ENCODE peak calls at places on chromosomes 12 and 14, in six cellular contexts. L is WTC11, F is GM23338, W is K562, Q is GM12878, T is H1. D is an unnamed sample.

GRCh38 chr12:87280356-87280755 is 748.8 kb downstream of the C12orf50 start:
- DNase-seq in L (no peak), F (no peak), W (no peak), Q (peak), T (no peak), D (no peak)

GRCh38 chr12:57268264-57268663 is 17.3 kb upstream of the STAC3 start:
- DNase-seq in L (no peak), F (no peak), W (no peak), Q (no peak), T (no peak), D (no peak)

GRCh38 chr12:126337556-126337955 is 1272.3 kb downstream of the AACS start:
- DNase-seq in L (no peak), F (no peak), W (no peak), Q (no peak), T (no peak), D (no peak)

GRCh38 chr14:65302571-65303184 is 109.9 kb upstream of the FUT8 start:
- DNase-seq in L (no peak), F (no peak), W (no peak), Q (peak), T (no peak), D (no peak)

GRCh38 chr14:68619805-68620574 is 172.9 kb downstream of the ZFP36L1 start:
- DNase-seq in L (no peak), F (no peak), W (peak), Q (no peak), T (no peak), D (peak)

GRCh38 chr14:67892466-67893120 is 73.0 kb downstream of the RAD51B start:
- DNase-seq in L (no peak), F (no peak), W (no peak), Q (no peak), T (no peak), D (no peak)

GRCh38 chr12:94305293-94305957 is 154.2 kb downstream of the CEP83 start:
- DNase-seq in L (no peak), F (peak), W (no peak), Q (peak), T (no peak), D (peak)

GRCh38 chr14:39682563-39682962 is 250.3 kb upstream of the FBXO33 start:
- DNase-seq in L (no peak), F (no peak), W (no peak), Q (no peak), T (no peak), D (no peak)

GRCh38 chr14:31207746-31208545 is at the start of gene HECTD1:
- DNase-seq in L (peak), F (peak), W (peak), Q (peak), T (peak), D (peak)

GRCh38 chr14:103028161-103028767 is 29.1 kb downstream of the CDC42BPB start:
- DNase-seq in L (no peak), F (no peak), W (no peak), Q (no peak), T (no peak), D (no peak)

GRCh38 chr12:89263153-89263552 is 89.1 kb downstream of the DUSP6 start:
- DNase-seq in L (no peak), F (no peak), W (no peak), Q (no peak), T (no peak), D (no peak)

DNA sequence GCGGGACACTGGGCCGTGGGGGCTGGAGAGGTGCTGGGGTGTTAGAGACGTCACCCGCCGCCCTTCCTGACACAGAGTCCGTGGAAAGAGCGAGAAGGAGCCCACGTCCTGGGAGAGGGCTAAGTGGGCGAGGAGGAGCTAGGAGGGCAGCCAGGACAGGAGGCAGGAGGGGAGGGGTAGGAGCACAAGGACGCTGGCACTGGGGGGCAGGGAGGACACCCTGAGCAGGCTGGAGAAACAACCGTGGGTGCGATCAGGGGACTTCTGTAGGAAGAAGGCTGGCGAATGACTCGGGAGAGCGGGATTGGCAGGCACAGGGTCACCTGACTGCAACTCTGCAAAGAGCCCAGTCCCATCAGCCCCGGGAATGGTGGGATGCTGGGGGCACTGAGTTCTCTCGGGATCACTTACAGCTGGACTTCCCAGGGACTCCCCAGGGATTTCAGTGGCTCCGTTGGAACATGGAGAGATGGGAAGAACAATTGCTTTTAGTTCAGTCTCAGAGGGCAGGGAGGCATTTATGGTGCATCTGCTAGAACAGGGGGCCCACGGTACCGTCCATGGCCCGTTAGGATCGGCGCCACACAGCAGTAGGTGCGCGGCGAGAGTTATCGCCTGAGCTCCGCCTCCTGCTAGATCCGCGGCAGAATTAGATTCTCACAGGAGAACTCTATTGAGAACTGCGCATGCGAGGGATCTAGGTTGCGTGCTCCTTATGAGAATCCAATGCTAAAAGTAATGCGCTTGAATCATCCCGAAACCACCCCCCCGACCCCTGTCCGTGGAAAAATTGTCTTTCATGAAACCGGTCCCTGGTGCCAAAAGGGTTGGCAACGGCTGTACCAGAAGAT is 24.3 kb downstream of the UBR7 start:
- DNase-seq in L (no peak), F (no peak), W (no peak), Q (no peak), T (no peak), D (no peak)
- TF ChIP-seq CREB1 in L (no peak), F (no peak), W (no peak), Q (no peak), T (no peak), D (no peak)

GRCh38 chr14:51783765-51784164 is 76.6 kb upstream of the GNG2 start:
- DNase-seq in L (no peak), F (no peak), W (no peak), Q (no peak), T (no peak), D (no peak)
- TF ChIP-seq CREB1 in L (no peak), F (no peak), W (no peak), Q (no peak), T (no peak), D (no peak)

GRCh38 chr12:1205512-1206060 is 214.6 kb downstream of the ERC1 start:
- DNase-seq in L (no peak), F (no peak), W (no peak), Q (no peak), T (no peak), D (no peak)

GRCh38 chr12:1207276-1207675 is 216.3 kb downstream of the ERC1 start:
- DNase-seq in L (no peak), F (no peak), W (no peak), Q (no peak), T (no peak), D (no peak)

GRCh38 chr12:1206118-1206734 is 215.2 kb downstream of the ERC1 start:
- DNase-seq in L (no peak), F (no peak), W (no peak), Q (no peak), T (no peak), D (no peak)

GRCh38 chr12:1203735-1204019 is 212.7 kb downstream of the ERC1 start:
- DNase-seq in L (no peak), F (no peak), W (no peak), Q (no peak), T (no peak), D (no peak)

GRCh38 chr12:1204581-1205121 is 213.6 kb downstream of the ERC1 start:
- DNase-seq in L (no peak), F (no peak), W (no peak), Q (peak), T (no peak), D (no peak)
- TF ChIP-seq CREB1 in L (no peak), F (no peak), W (no peak), Q (no peak), T (no peak), D (no peak)

GRCh38 chr14:64289571-64289970 is 4.6 kb downstream of the ESR2 start:
- DNase-seq in L (no peak), F (no peak), W (no peak), Q (no peak), T (no peak), D (no peak)

GRCh38 chr14:64294672-64295413 is 672 bp upstream of the ESR2 start:
- DNase-seq in L (peak), F (peak), W (peak), Q (peak), T (peak), D (peak)

GRCh38 chr14:64292197-64292596 is 2.0 kb downstream of the ESR2 start:
- DNase-seq in L (no peak), F (no peak), W (no peak), Q (no peak), T (no peak), D (no peak)

GRCh38 chr14:64296561-64296960 is 2.4 kb upstream of the ESR2 start:
- DNase-seq in L (no peak), F (no peak), W (no peak), Q (no peak), T (no peak), D (no peak)

DNA sequence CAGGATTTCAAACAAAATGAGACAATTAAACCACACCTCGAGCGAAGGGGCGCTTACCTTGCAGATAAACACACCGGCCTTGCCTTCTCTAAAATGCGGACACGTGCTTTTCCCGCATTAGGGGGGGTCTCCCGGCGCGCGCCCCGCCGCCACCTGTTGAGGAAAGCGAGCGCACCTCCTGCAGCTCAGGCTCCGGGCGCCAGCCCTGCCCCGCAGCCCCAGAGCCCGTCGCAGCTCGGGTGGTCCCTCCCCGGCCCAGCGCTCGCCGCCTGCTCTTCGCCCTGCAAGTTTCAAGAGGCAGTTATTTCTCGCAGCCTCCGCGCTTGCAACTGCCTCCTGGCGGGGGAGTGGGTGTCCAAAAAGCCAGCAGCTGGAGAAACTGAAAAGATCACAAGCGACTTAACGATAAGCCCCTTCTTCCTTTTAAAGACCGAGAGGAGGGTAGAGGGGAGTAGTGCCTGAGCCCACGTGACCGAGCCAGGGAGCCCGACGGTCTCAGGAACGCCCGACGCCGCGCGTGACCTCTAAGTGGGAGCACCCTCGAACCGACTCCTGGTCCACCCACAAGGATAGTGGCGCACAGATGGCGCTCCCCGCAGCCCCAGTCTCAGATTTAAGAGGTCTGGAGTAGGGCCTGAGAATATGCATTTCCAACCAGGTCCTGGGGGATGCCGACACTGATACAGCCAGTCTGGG is at the start of gene ESR2:
- DNase-seq in L (peak), F (peak), W (peak), Q (no peak), T (peak), D (no peak)
- TF ChIP-seq CREB1 in L (no peak), F (no peak), W (no peak), Q (no peak), T (no peak), D (no peak)

DNA sequence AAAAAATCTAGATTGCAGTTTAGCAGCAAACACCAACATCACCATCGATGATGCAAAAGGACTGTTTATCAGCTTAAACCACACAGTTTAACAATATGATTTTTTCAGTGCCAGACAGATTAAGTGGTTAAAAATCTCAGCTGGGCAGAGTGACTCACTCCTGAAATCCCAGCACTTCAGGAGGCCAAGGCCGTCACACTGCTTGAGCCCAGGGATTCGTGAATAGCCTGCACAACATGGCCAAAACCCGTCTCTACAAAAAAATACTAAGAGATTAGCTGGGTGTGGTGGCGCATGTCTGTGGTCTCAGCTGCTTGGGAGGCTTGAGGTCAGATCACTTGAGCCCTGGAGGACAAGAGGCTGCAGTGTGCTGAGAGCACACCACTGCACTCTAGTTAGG is 8.9 kb downstream of the RSRC2 start:
- DNase-seq in L (no peak), F (no peak), W (no peak), Q (no peak), T (no peak), D (no peak)
- TF ChIP-seq CREB1 in L (no peak), F (no peak), W (no peak), Q (no peak), T (no peak), D (no peak)

DNA sequence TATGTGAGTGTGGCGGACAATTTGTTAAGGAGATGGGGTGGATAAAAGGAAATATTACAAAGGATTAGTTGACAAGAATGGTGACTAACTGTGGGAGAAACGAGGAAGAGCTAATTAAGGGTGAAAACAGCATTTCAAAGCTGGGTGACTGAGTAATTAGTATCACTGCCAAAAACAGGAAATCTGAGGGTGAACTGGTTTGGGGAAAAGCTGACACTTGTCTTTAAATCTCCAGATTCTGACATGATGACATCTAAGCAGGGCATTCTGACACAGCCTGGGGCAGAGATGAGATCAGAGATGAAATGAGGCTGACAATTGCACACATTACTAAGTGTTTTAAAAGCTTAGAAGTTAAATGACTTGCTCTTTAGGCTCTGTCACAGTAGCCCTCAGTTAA is 42.5 kb upstream of the CCDC175 start:
- DNase-seq in L (no peak), F (no peak), W (no peak), Q (no peak), T (no peak), D (no peak)
- TF ChIP-seq CREB1 in L (no peak), F (no peak), W (no peak), Q (no peak), T (no peak), D (no peak)

DNA sequence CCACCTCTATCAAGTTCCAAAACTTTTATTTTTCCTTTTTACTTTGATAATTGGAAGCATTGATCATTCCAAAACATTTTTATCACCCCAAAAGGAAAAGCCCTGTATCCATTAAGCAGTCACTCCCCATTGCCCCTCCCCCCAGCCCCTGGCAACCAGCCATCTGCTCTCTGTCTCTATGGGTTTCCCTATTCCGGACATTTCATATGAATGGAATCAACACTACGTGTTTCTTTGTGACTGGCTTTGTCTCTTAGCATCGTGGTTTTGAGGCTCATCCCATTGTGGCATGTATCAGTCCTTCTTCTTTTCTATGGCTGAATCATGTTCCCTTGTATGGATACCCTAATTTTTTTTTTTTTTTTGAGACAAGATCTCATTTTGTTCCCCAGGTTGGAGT is 18.0 kb upstream of the PHETA1 start:
- DNase-seq in L (no peak), F (no peak), W (no peak), Q (no peak), T (no peak), D (no peak)
- TF ChIP-seq CREB1 in L (no peak), F (no peak), W (no peak), Q (no peak), T (no peak), D (no peak)

DNA sequence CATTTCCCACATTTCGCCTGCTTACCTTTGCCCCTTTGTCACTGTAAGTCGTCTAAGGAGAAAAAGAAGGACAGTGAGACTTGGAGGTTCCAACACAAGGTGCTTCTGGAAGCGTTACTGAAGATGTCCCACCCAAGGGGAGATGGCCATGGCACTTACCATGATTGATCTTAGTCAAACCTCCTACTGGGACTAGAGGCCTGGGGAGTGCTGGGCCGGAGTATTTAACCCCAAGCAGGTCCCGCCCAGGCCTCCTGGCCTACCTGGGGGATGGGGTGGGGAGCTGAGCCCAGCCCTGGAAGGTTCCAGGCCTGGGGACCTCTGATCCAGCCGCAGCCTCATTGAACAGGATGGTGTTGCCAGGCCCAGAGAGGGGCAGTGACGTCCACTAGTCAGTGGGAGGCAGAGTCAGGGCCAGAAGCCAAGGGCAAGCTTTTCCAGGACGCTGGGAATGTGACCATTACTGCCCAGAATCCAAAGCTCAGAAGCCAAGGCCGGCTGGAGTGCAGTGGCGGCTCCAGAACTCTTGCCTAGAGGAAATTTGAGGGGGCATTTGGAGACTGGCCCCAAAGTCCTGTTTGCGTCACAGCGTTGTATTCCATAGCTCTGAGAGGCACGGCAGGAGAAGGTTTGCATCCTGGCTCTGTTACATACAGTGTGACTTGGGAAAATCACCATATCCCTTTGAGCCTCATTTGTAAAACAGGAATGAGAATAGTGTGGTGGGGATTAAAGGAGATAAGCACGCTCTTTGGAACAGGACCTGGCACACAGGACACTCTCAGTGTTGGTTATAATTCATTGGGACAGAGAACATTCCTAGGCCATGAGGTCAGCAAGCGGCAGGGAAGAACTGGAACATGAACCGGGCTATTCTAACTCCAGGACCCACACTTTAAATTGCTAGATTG is at the start of gene HPD:
- DNase-seq in L (peak), F (peak), W (no peak), Q (no peak), T (no peak), D (peak)
- TF ChIP-seq CREB1 in L (no peak), F (no peak), W (no peak), Q (no peak), T (no peak), D (peak)

DNA sequence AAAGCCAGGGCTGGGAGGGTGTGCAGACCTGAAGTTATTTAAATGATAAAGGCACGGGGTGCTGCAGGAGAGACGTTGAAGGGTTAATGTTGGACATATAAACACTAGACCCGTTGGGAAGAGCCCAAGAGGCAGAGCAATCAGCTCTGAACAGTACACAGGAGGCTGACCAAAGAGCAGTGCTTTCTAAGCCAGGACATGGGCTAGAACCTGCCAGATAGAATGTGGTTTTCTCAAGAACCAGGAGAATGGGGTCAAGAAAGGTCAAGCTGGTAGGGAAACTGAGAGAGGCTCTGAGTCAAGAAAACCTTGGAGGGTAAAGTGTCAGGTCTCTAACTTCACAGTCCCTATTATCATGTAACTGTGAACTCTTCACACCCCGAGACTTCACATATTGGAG is 143.2 kb upstream of the EEA1 start:
- DNase-seq in L (no peak), F (no peak), W (no peak), Q (no peak), T (no peak), D (no peak)
- TF ChIP-seq CREB1 in L (no peak), F (no peak), W (no peak), Q (no peak), T (no peak), D (no peak)

DNA sequence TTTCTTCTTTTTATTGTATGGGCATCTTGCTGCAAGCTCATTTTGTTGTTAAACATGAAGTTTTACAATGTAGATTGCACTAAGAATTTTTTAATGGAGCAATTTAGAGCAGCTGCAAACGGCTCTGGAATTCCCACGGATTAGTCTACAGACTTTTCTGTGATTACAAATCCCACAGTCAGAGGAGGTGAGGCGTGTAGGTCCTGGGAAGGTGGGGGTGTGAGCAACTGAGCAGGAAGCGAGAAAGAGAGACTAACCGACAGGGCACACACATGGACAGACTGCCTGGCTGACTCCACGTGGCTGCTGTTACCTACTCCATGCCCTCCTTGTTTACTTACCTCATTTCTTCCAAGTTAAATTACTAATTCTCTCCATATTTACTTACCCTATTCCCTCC is 348.5 kb downstream of the NPAS3 start:
- DNase-seq in L (no peak), F (no peak), W (no peak), Q (no peak), T (no peak), D (no peak)
- TF ChIP-seq CREB1 in L (no peak), F (no peak), W (no peak), Q (no peak), T (no peak), D (no peak)